ENCODE peak calls at places on chromosome 22, in six cellular contexts. One of them, this sample, is unnamed.

GRCh38 chr22:28440517-28441366 is 238.9 kb downstream of the TTC28 start:
- DNase-seq in effector memory CD4-positive, alpha-beta T cell: no peak
- DNase-seq in endodermal cell: no peak
- DNase-seq in cardiac muscle cell: no peak
- DNase-seq in HCT116: no peak
- DNase-seq in gastrocnemius medialis: no peak
- DNase-seq in this sample: no peak

GRCh38 chr22:27879923-27880322 is 39.1 kb downstream of the PITPNB start:
- DNase-seq in cardiac muscle cell: peak; percentile 54
- DNase-seq in HCT116: peak; percentile 13
- DNase-seq in effector memory CD4-positive, alpha-beta T cell: no peak
- DNase-seq in gastrocnemius medialis: no peak
- DNase-seq in endodermal cell: peak; percentile 69
- DNase-seq in this sample: no peak

GRCh38 chr22:46274381-46274780 is 6.6 kb downstream of the TTC38 start:
- DNase-seq in HCT116: no peak
- DNase-seq in endodermal cell: no peak
- DNase-seq in gastrocnemius medialis: no peak
- DNase-seq in effector memory CD4-positive, alpha-beta T cell: no peak
- DNase-seq in cardiac muscle cell: no peak
- DNase-seq in this sample: no peak

GRCh38 chr22:30205281-30206115 is 41.1 kb downstream of the LIF start:
- DNase-seq in gastrocnemius medialis: peak; percentile 77
- DNase-seq in cardiac muscle cell: no peak
- DNase-seq in HCT116: no peak
- DNase-seq in endodermal cell: no peak
- DNase-seq in effector memory CD4-positive, alpha-beta T cell: no peak
- DNase-seq in this sample: no peak

GRCh38 chr22:45053094-45053493 is 43.3 kb upstream of the PHF21B start:
- DNase-seq in endodermal cell: no peak
- DNase-seq in effector memory CD4-positive, alpha-beta T cell: no peak
- DNase-seq in cardiac muscle cell: no peak
- DNase-seq in gastrocnemius medialis: no peak
- DNase-seq in HCT116: no peak
- DNase-seq in this sample: no peak

GRCh38 chr22:39954584-39955055 is 5.6 kb upstream of the TMA7B start:
- DNase-seq in gastrocnemius medialis: no peak
- DNase-seq in HCT116: no peak
- DNase-seq in endodermal cell: no peak
- DNase-seq in effector memory CD4-positive, alpha-beta T cell: no peak
- DNase-seq in cardiac muscle cell: no peak
- DNase-seq in this sample: no peak

GRCh38 chr22:22706253-22706940 is 62.0 kb downstream of the GGTLC2 start:
- DNase-seq in effector memory CD4-positive, alpha-beta T cell: no peak
- DNase-seq in HCT116: no peak
- DNase-seq in endodermal cell: no peak
- DNase-seq in gastrocnemius medialis: no peak
- DNase-seq in cardiac muscle cell: no peak
- DNase-seq in this sample: no peak

GRCh38 chr22:34917239-34917638 is 148.7 kb upstream of the ISX start:
- DNase-seq in cardiac muscle cell: no peak
- DNase-seq in gastrocnemius medialis: no peak
- DNase-seq in effector memory CD4-positive, alpha-beta T cell: no peak
- DNase-seq in endodermal cell: no peak
- DNase-seq in HCT116: no peak
- DNase-seq in this sample: no peak

GRCh38 chr22:47629273-47629711 is 866.8 kb downstream of the TBC1D22A start:
- DNase-seq in effector memory CD4-positive, alpha-beta T cell: no peak
- DNase-seq in endodermal cell: peak; percentile 35
- DNase-seq in HCT116: no peak
- DNase-seq in cardiac muscle cell: no peak
- DNase-seq in gastrocnemius medialis: no peak
- DNase-seq in this sample: no peak

GRCh38 chr22:35917651-35918050 is 111.0 kb downstream of the RBFOX2 start:
- DNase-seq in effector memory CD4-positive, alpha-beta T cell: no peak
- DNase-seq in HCT116: no peak
- DNase-seq in endodermal cell: no peak
- DNase-seq in gastrocnemius medialis: no peak
- DNase-seq in cardiac muscle cell: no peak
- DNase-seq in this sample: no peak

GRCh38 chr22:37021710-37022482 is 2.4 kb downstream of the MPST start:
- DNase-seq in cardiac muscle cell: peak; percentile 59
- DNase-seq in effector memory CD4-positive, alpha-beta T cell: peak; percentile 37
- DNase-seq in HCT116: peak; percentile 27
- DNase-seq in gastrocnemius medialis: no peak
- DNase-seq in endodermal cell: peak; percentile 73
- DNase-seq in this sample: no peak

GRCh38 chr22:36595154-36595553 is 66.2 kb upstream of the EIF3D start:
- DNase-seq in HCT116: no peak
- DNase-seq in cardiac muscle cell: no peak
- DNase-seq in effector memory CD4-positive, alpha-beta T cell: no peak
- DNase-seq in gastrocnemius medialis: no peak
- DNase-seq in endodermal cell: peak; percentile 20
- DNase-seq in this sample: no peak

GRCh38 chr22:33328789-33329296 is 270.7 kb upstream of the SYN3 start:
- DNase-seq in HCT116: no peak
- DNase-seq in effector memory CD4-positive, alpha-beta T cell: no peak
- DNase-seq in endodermal cell: no peak
- DNase-seq in gastrocnemius medialis: no peak
- DNase-seq in cardiac muscle cell: no peak
- DNase-seq in this sample: no peak

GRCh38 chr22:33512961-33513360 is 407.3 kb downstream of the LARGE1 start:
- DNase-seq in HCT116: no peak
- DNase-seq in effector memory CD4-positive, alpha-beta T cell: no peak
- DNase-seq in endodermal cell: no peak
- DNase-seq in gastrocnemius medialis: no peak
- DNase-seq in cardiac muscle cell: peak; percentile 18
- DNase-seq in this sample: no peak

GRCh38 chr22:48320671-48321515 is 1506.8 kb downstream of the BRD1 start:
- DNase-seq in endodermal cell: no peak
- DNase-seq in HCT116: no peak
- DNase-seq in effector memory CD4-positive, alpha-beta T cell: no peak
- DNase-seq in cardiac muscle cell: no peak
- DNase-seq in gastrocnemius medialis: no peak
- DNase-seq in this sample: no peak

GRCh38 chr22:48827904-48828555 is 999.6 kb downstream of the BRD1 start:
- DNase-seq in gastrocnemius medialis: no peak
- DNase-seq in effector memory CD4-positive, alpha-beta T cell: no peak
- DNase-seq in cardiac muscle cell: no peak
- DNase-seq in endodermal cell: peak; percentile 39
- DNase-seq in HCT116: no peak
- DNase-seq in this sample: no peak

GRCh38 chr22:46815896-46816721 is 53.7 kb downstream of the TBC1D22A start:
- DNase-seq in HCT116: no peak
- DNase-seq in cardiac muscle cell: no peak
- DNase-seq in gastrocnemius medialis: no peak
- DNase-seq in effector memory CD4-positive, alpha-beta T cell: no peak
- DNase-seq in endodermal cell: peak; percentile 67
- DNase-seq in this sample: no peak

DNA sequence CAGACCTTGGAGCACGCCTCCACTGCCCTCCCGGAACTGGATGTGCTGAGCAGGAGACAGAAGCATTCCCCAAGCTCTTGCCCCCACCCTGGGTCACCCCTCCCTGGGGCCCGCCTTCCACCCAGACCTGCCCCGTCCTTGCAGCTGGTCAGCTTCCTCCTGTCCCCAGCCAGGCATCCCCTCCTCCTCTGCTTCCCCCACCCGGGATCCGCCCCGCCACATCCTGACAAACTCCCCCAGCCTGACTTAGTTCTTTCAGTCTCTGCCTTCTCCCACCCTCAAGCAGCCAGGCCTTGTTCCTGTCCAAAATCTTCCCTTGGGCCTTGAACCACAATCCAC is 1.1 kb upstream of the PLXNB2 start:
- DNase-seq in endodermal cell: peak; percentile 68
- DNase-seq in effector memory CD4-positive, alpha-beta T cell: no peak
- DNase-seq in HCT116: no peak
- DNase-seq in cardiac muscle cell: no peak
- DNase-seq in gastrocnemius medialis: peak; percentile 71
- DNase-seq in this sample: no peak
- H3K4me1 ChIP-seq in endodermal cell: peaks cover 3% of the 10 kb centered on the region
- H3K4me1 ChIP-seq in effector memory CD4-positive, alpha-beta T cell: peaks cover 13% of the 10 kb centered on the region
- H3K4me1 ChIP-seq in HCT116: peaks cover 25% of the 10 kb centered on the region
- H3K4me1 ChIP-seq in cardiac muscle cell: peaks cover 36% of the 10 kb centered on the region
- H3K4me1 ChIP-seq in gastrocnemius medialis: peaks cover 31% of the 10 kb centered on the region
- H3K4me1 ChIP-seq in this sample: peaks cover 46% of the 10 kb centered on the region

GRCh38 chr22:42439821-42440674 is 7.8 kb upstream of the NFAM1 start:
- DNase-seq in gastrocnemius medialis: no peak
- DNase-seq in HCT116: no peak
- DNase-seq in effector memory CD4-positive, alpha-beta T cell: no peak
- DNase-seq in cardiac muscle cell: no peak
- DNase-seq in endodermal cell: peak; percentile 61
- DNase-seq in this sample: no peak
- H3K4me3 ChIP-seq in gastrocnemius medialis: no peak overlapping the region
- H3K4me3 ChIP-seq in HCT116: no peak overlapping the region
- H3K4me3 ChIP-seq in effector memory CD4-positive, alpha-beta T cell: no peak overlapping the region
- H3K4me3 ChIP-seq in cardiac muscle cell: no peak overlapping the region
- H3K4me3 ChIP-seq in endodermal cell: no peak overlapping the region
- H3K4me3 ChIP-seq in this sample: peak overlapping the region; percentile 60

GRCh38 chr22:38481162-38481870 is 13.4 kb downstream of the KDELR3 start:
- DNase-seq in effector memory CD4-positive, alpha-beta T cell: no peak
- DNase-seq in cardiac muscle cell: no peak
- DNase-seq in HCT116: no peak
- DNase-seq in gastrocnemius medialis: no peak
- DNase-seq in endodermal cell: peak; percentile 47
- DNase-seq in this sample: no peak
- H3K27ac ChIP-seq in effector memory CD4-positive, alpha-beta T cell: no peak overlapping the region
- H3K27ac ChIP-seq in cardiac muscle cell: peak overlapping the region; percentile 21
- H3K27ac ChIP-seq in HCT116: no peak overlapping the region
- H3K27ac ChIP-seq in gastrocnemius medialis: no peak overlapping the region
- H3K27ac ChIP-seq in endodermal cell: no peak overlapping the region
- H3K27ac ChIP-seq in this sample: no peak overlapping the region

GRCh38 chr22:42990131-42990838 is 24.7 kb downstream of the PACSIN2 start:
- DNase-seq in cardiac muscle cell: no peak
- DNase-seq in effector memory CD4-positive, alpha-beta T cell: no peak
- DNase-seq in endodermal cell: peak; percentile 71
- DNase-seq in gastrocnemius medialis: peak; percentile 75
- DNase-seq in HCT116: no peak
- DNase-seq in this sample: no peak
- H3K4me1 ChIP-seq in cardiac muscle cell: peaks cover 31% of the 10 kb centered on the region
- H3K4me1 ChIP-seq in effector memory CD4-positive, alpha-beta T cell: no peaks in the 10 kb centered on the region
- H3K4me1 ChIP-seq in endodermal cell: peaks cover 4% of the 10 kb centered on the region
- H3K4me1 ChIP-seq in gastrocnemius medialis: peaks cover 22% of the 10 kb centered on the region
- H3K4me1 ChIP-seq in HCT116: peaks cover 13% of the 10 kb centered on the region
- H3K4me1 ChIP-seq in this sample: peaks cover 90% of the 10 kb centered on the region